ENCODE peak calls at places on chromosomes 1 and 21, in ten cellular contexts. N is IMR-90, Q is heart left ventricle, I is ovary, D is uterus, J is sigmoid colon, F is body of pancreas, E is right lobe of liver, Z is spleen, M is Peyer's patch. T is an unnamed sample.

GRCh38 chr1:220544901-220545303 is 17.0 kb downstream of the MARK1 start:
- DNase-seq in N (peak), Q (no peak), I (no peak), D (no peak), J (no peak), F (no peak), E (no peak), Z (no peak), M (no peak), T (no peak)

GRCh38 chr1:2301607-2302291 is 73.6 kb downstream of the SKI start:
- DNase-seq in N (no peak), Q (no peak), I (no peak), D (no peak), J (no peak), F (no peak), E (no peak), Z (no peak), M (no peak), T (no peak)

GRCh38 chr1:179376223-179376622 is 10.5 kb downstream of the AXDND1 start:
- DNase-seq in N (no peak), Q (no peak), I (no peak), D (no peak), J (no peak), F (no peak), E (no peak), Z (no peak), M (no peak), T (no peak)

GRCh38 chr1:53123462-53124129 is 18.8 kb downstream of the SLC1A7 start:
- DNase-seq in N (peak), Q (peak), I (peak), D (peak), J (peak), F (peak), E (no peak), Z (no peak), M (no peak), T (peak)

GRCh38 chr1:216310776-216311175 is 112.5 kb downstream of the USH2A start:
- DNase-seq in N (peak), Q (no peak), I (no peak), D (no peak), J (no peak), F (peak), E (no peak), Z (no peak), M (no peak), T (peak)

GRCh38 chr1:8314346-8315280 is 3.3 kb upstream of the SLC45A1 start:
- DNase-seq in N (peak), Q (no peak), I (peak), D (peak), J (peak), F (peak), E (peak), Z (peak), M (peak), T (peak)

GRCh38 chr1:200867018-200867811 is 5.6 kb upstream of the GPR25 start:
- DNase-seq in N (peak), Q (no peak), I (no peak), D (no peak), J (no peak), F (no peak), E (no peak), Z (no peak), M (no peak), T (no peak)

GRCh38 chr1:19484793-19485361 is 462 bp downstream of the CAPZB start:
- DNase-seq in N (no peak), Q (no peak), I (no peak), D (no peak), J (peak), F (no peak), E (peak), Z (no peak), M (no peak), T (no peak)

GRCh38 chr1:166925791-166926483 is 49.4 kb downstream of the ILDR2 start:
- DNase-seq in N (peak), Q (no peak), I (no peak), D (no peak), J (no peak), F (no peak), E (no peak), Z (no peak), M (no peak), T (peak)

GRCh38 chr1:84877592-84877991 is 15.4 kb downstream of the LPAR3 start:
- DNase-seq in N (peak), Q (no peak), I (no peak), D (no peak), J (no peak), F (no peak), E (no peak), Z (no peak), M (no peak), T (no peak)

GRCh38 chr21:46381521-46381920 is 57.6 kb downstream of the PCNT start:
- DNase-seq in N (no peak), Q (no peak), I (no peak), D (no peak), J (no peak), F (no peak), E (no peak), Z (no peak), M (no peak), T (no peak)

GRCh38 chr1:171179323-171180227 is 5.5 kb upstream of the FMO2 start:
- DNase-seq in N (no peak), Q (no peak), I (no peak), D (no peak), J (no peak), F (no peak), E (no peak), Z (no peak), M (no peak), T (no peak)

GRCh38 chr1:15218287-15219279 is 28.4 kb upstream of the FHAD1 start:
- DNase-seq in N (peak), Q (no peak), I (no peak), D (no peak), J (peak), F (no peak), E (no peak), Z (no peak), M (no peak), T (no peak)

GRCh38 chr1:111227875-111228747 is 598 bp downstream of the CHI3L2 start:
- DNase-seq in N (peak), Q (no peak), I (peak), D (no peak), J (no peak), F (peak), E (no peak), Z (no peak), M (no peak), T (peak)

GRCh38 chr1:208203127-208203847 is 40.9 kb downstream of the PLXNA2 start:
- DNase-seq in N (peak), Q (peak), I (peak), D (no peak), J (no peak), F (peak), E (no peak), Z (no peak), M (no peak), T (peak)

GRCh38 chr1:42784946-42785693 is at the start of gene TMEM269:
- DNase-seq in N (no peak), Q (peak), I (peak), D (no peak), J (peak), F (peak), E (no peak), Z (peak), M (peak), T (no peak)

GRCh38 chr1:207251066-207251465 is 70.4 kb upstream of the CD55 start:
- DNase-seq in N (no peak), Q (no peak), I (no peak), D (no peak), J (no peak), F (no peak), E (no peak), Z (no peak), M (no peak), T (no peak)

GRCh38 chr1:197775282-197776262 is at the start of gene DENND1B:
- DNase-seq in N (peak), Q (peak), I (peak), D (peak), J (peak), F (peak), E (peak), Z (peak), M (peak), T (peak)

GRCh38 chr1:228364068-228364705 is 42.4 kb downstream of the TRIM11 start:
- DNase-seq in N (no peak), Q (peak), I (no peak), D (no peak), J (peak), F (peak), E (peak), Z (peak), M (no peak), T (no peak)

GRCh38 chr1:155051342-155051776 is 243 bp downstream of the ADAM15 start:
- DNase-seq in N (no peak), Q (peak), I (no peak), D (no peak), J (no peak), F (no peak), E (no peak), Z (no peak), M (no peak), T (no peak)

GRCh38 chr1:242205622-242206489 is 207.0 kb upstream of the MAP1LC3C start:
- DNase-seq in N (no peak), Q (no peak), I (no peak), D (no peak), J (no peak), F (no peak), E (no peak), Z (no peak), M (no peak), T (no peak)

GRCh38 chr1:181112071-181112929 is 23.8 kb downstream of the IER5 start:
- DNase-seq in N (peak), Q (no peak), I (peak), D (peak), J (peak), F (peak), E (peak), Z (no peak), M (no peak), T (peak)

GRCh38 chr1:1374068-1374860 is 743 bp downstream of the AURKAIP1 start:
- DNase-seq in N (no peak), Q (peak), I (peak), D (peak), J (no peak), F (no peak), E (peak), Z (peak), M (peak), T (no peak)

GRCh38 chr1:201408815-201409200 is 9.7 kb upstream of the LAD1 start:
- DNase-seq in N (no peak), Q (no peak), I (no peak), D (no peak), J (no peak), F (no peak), E (no peak), Z (no peak), M (no peak), T (no peak)

GRCh38 chr1:166032901-166033371 is 133.9 kb downstream of the FAM78B start:
- DNase-seq in N (no peak), Q (no peak), I (no peak), D (no peak), J (no peak), F (peak), E (peak), Z (no peak), M (peak), T (peak)

GRCh38 chr1:242030071-242030470 is 31.2 kb upstream of the MAP1LC3C start:
- DNase-seq in N (no peak), Q (no peak), I (no peak), D (no peak), J (no peak), F (no peak), E (no peak), Z (no peak), M (no peak), T (no peak)

GRCh38 chr1:29505537-29506220 is 269.4 kb downstream of the PTPRU start:
- DNase-seq in N (no peak), Q (no peak), I (no peak), D (no peak), J (no peak), F (no peak), E (peak), Z (no peak), M (peak), T (no peak)

GRCh38 chr1:221740941-221741363 is 937 bp downstream of the DUSP10 start:
- DNase-seq in N (peak), Q (no peak), I (peak), D (no peak), J (peak), F (no peak), E (no peak), Z (peak), M (no peak), T (no peak)

GRCh38 chr21:27320868-27321267 is 354.0 kb upstream of the ADAMTS5 start:
- DNase-seq in N (no peak), Q (no peak), I (no peak), D (no peak), J (no peak), F (no peak), E (no peak), Z (no peak), M (no peak), T (no peak)

GRCh38 chr1:1371354-1371740 is 3.7 kb downstream of the AURKAIP1 start:
- DNase-seq in N (no peak), Q (no peak), I (no peak), D (no peak), J (no peak), F (no peak), E (no peak), Z (no peak), M (no peak), T (no peak)

GRCh38 chr1:156113263-156114004 is 1.1 kb upstream of the LMNA start:
- DNase-seq in N (no peak), Q (no peak), I (no peak), D (no peak), J (no peak), F (no peak), E (no peak), Z (no peak), M (no peak), T (peak)
- H3K27ac ChIP-seq in N (peak), Q (peak), I (peak), D (peak), J (peak), F (peak), E (peak), Z (peak), M (peak), T (no peak)

GRCh38 chr1:21263653-21264225 is 26.5 kb downstream of the ECE1 start:
- DNase-seq in N (no peak), Q (no peak), I (no peak), D (no peak), J (no peak), F (no peak), E (no peak), Z (no peak), M (no peak), T (no peak)

GRCh38 chr1:21265644-21266043 is 24.6 kb downstream of the ECE1 start:
- DNase-seq in N (no peak), Q (no peak), I (no peak), D (no peak), J (no peak), F (no peak), E (no peak), Z (no peak), M (no peak), T (no peak)

GRCh38 chr1:21263052-21263429 is 27.2 kb downstream of the ECE1 start:
- DNase-seq in N (no peak), Q (no peak), I (no peak), D (no peak), J (no peak), F (no peak), E (no peak), Z (no peak), M (no peak), T (no peak)

GRCh38 chr1:21266119-21266774 is 24.0 kb downstream of the ECE1 start:
- DNase-seq in N (no peak), Q (peak), I (no peak), D (no peak), J (no peak), F (no peak), E (no peak), Z (no peak), M (no peak), T (no peak)

DNA sequence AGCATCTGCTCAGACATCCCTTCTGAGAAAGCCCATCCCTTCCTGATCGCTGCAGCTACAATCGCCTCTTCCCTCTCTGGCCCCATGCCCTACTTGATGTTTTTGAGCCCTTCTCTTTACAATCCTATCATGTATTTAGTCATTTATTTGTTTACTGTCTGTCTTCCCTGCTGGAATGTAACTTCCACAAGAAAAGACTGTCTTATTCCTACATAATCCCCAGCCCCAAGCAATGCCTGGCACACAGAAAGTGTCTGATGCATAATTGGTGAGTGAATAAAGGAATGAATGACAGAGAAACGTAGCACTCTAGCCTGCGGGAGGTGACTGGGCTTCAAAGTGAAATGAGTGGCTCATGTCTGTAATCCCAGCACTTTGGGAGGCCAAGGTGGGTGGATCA is 25.4 kb downstream of the ECE1 start:
- DNase-seq in N (peak), Q (no peak), I (no peak), D (no peak), J (no peak), F (no peak), E (no peak), Z (no peak), M (no peak), T (no peak)
- TF ChIP-seq POLR2A in N (no peak), Q (no peak), I (no peak), D (no peak), J (no peak), F (no peak), E (no peak), Z (no peak), M (no peak), T (no peak)

GRCh38 chr1:94792473-94792875 is 27.7 kb upstream of the SLC44A3 start:
- DNase-seq in N (peak), Q (no peak), I (no peak), D (no peak), J (peak), F (no peak), E (no peak), Z (peak), M (peak), T (peak)
- TF ChIP-seq CTCF in N (peak), Q (peak), I (peak), D (no peak), J (peak), F (no peak), E (no peak), Z (no peak), M (peak), T (peak)

DNA sequence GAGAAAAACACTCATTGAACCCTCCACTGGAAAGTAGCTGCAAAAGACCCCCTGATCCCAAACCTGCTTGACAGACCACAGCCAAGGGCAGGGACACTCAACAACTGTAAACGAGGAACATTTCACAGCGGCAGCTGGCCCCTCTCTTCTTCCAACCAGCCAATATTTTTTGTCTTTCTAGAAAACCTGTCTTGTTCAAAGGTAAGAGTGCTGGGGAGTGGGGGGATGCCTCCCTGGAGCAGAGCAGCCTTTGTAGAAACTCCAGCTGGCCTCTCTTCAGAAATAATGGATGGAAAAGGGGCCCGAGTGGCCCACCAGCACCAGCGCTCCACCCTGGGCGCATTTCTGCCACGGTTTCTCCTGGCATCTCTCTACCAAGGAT is 384.0 kb downstream of the RRAGC start:
- DNase-seq in N (no peak), Q (no peak), I (no peak), D (no peak), J (no peak), F (no peak), E (no peak), Z (no peak), M (no peak), T (no peak)
- H3K27ac ChIP-seq in N (no peak), Q (no peak), I (no peak), D (no peak), J (no peak), F (no peak), E (no peak), Z (peak), M (peak), T (no peak)

GRCh38 chr1:11885922-11886321 is 27.2 kb upstream of the NPPB start:
- DNase-seq in N (no peak), Q (no peak), I (no peak), D (no peak), J (no peak), F (no peak), E (no peak), Z (no peak), M (no peak), T (no peak)

GRCh38 chr1:11880911-11881748 is 22.4 kb upstream of the NPPB start:
- DNase-seq in N (no peak), Q (peak), I (no peak), D (no peak), J (peak), F (peak), E (no peak), Z (no peak), M (no peak), T (no peak)

GRCh38 chr1:11880181-11880575 is 21.4 kb upstream of the NPPB start:
- DNase-seq in N (no peak), Q (no peak), I (no peak), D (no peak), J (no peak), F (no peak), E (no peak), Z (no peak), M (no peak), T (no peak)

GRCh38 chr1:11881749-11882441 is 23.1 kb upstream of the NPPB start:
- DNase-seq in N (no peak), Q (no peak), I (no peak), D (no peak), J (no peak), F (no peak), E (no peak), Z (no peak), M (no peak), T (no peak)

GRCh38 chr1:11882814-11883538 is 24.2 kb upstream of the NPPB start:
- DNase-seq in N (no peak), Q (peak), I (no peak), D (no peak), J (no peak), F (peak), E (no peak), Z (no peak), M (no peak), T (peak)
- TF ChIP-seq POLR2A in N (no peak), Q (peak), I (no peak), D (no peak), J (no peak), F (no peak), E (no peak), Z (no peak), M (no peak), T (no peak)

DNA sequence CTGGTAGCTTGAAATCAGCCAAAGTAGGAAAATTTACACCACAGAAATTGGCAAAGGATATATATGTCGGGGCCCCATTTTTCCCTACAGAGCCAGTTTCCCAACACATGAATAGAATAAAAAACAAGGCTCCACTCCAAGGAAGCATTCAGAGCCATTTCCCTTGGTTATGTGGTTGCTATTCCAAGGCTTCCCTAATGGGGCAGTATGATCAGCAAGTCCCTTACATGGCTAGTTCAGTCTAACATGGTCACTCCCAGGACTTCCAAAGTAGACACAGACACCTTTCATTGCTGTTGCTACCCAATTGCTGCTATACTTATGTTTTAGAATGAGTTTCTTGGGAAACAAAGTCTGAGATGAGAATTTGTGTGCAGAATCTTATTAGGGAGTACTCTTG is 93.1 kb downstream of the C21orf91 start:
- DNase-seq in N (peak), Q (no peak), I (no peak), D (no peak), J (no peak), F (no peak), E (no peak), Z (no peak), M (no peak), T (no peak)
- TF ChIP-seq CTCF in N (peak), Q (no peak), I (no peak), D (no peak), J (no peak), F (no peak), E (no peak), Z (no peak), M (no peak), T (no peak)

DNA sequence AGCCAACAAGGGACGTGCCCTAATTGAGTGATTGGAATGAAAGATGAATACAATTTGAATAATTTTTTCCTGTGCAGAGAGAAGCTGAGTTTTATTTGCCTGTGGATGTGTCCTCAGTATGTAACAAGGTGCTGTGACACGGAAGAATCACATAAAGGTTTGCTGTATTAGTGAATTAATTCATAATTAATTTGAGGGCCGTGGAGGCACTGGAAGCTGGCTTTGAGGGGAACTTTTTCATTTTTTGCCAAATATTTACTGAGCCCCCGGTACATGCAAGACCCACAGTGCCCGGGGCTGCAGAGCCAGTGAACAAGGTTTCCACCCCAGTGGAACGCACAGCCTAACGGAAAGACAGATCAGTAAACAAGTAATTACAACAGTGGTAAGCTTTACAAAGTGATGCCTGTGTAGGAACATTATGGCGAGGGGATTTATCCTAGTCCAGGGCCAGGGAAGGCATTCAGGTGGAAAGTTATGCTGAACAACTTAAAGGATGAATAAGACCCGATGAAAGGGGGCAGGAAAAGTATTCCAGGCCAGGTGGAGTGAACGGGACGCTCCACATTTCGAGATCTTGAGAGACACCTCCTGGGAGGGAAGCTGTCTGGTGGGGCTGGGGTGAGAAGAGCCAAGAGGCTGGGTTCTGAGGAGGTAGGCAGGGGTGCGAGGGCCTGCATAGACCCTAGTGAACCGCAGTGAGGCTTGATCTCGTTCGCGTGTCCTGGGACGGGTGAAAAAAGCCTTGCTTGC is 773 bp upstream of the RCC2 start:
- DNase-seq in N (no peak), Q (peak), I (no peak), D (no peak), J (no peak), F (no peak), E (no peak), Z (no peak), M (no peak), T (peak)
- H3K27ac ChIP-seq in N (peak), Q (peak), I (peak), D (peak), J (peak), F (peak), E (no peak), Z (peak), M (no peak), T (peak)